ENCODE peak calls at places on chromosome 15, in six cellular contexts. T, V, D, Q, A and G are unnamed samples.

GRCh38 chr15:62647195-62647865 is 395.2 kb upstream of the TPM1 start:
- DNase-seq in A (no peak), D (no peak), T (peak; percentile 47), V (no peak), Q (peak; percentile 48), G (no peak)

GRCh38 chr15:95409924-95410323 is 920.6 kb upstream of the NR2F2 start:
- DNase-seq in V (peak; percentile 2), Q (no peak), D (no peak), A (no peak), T (no peak), G (no peak)

GRCh38 chr15:66870880-66871388 is 168.9 kb downstream of the SMAD6 start:
- DNase-seq in D (no peak), Q (no peak), A (no peak), T (no peak), V (no peak), G (no peak)

GRCh38 chr15:31434418-31435255 is 108.0 kb downstream of the KLF13 start:
- DNase-seq in D (no peak), A (no peak), Q (no peak), V (peak; percentile 78), T (peak; percentile 92), G (peak; percentile 80)

GRCh38 chr15:77944002-77944867 is 133.3 kb downstream of the TBC1D2B start:
- DNase-seq in V (peak; percentile 17), Q (peak; percentile 79), T (peak; percentile 77), D (peak; percentile 39), A (peak; percentile 51), G (peak; percentile 26)

GRCh38 chr15:83094592-83094991 is 12.9 kb upstream of the TM6SF1 start:
- DNase-seq in D (no peak), Q (no peak), V (no peak), A (no peak), T (no peak), G (no peak)

GRCh38 chr15:44735482-44736260 is 657 bp upstream of the TRIM69 start:
- DNase-seq in T (peak; percentile 48), D (no peak), Q (no peak), V (peak; percentile 24), A (no peak), G (no peak)

GRCh38 chr15:94314639-94315038 is 83.3 kb downstream of the MCTP2 start:
- DNase-seq in Q (no peak), T (no peak), D (no peak), V (no peak), A (no peak), G (no peak)

GRCh38 chr15:92803852-92804609 is 96.1 kb upstream of the CHD2 start:
- DNase-seq in T (peak; percentile 100), V (no peak), A (no peak), Q (peak; percentile 95), D (no peak), G (peak; percentile 45)

GRCh38 chr15:53789654-53790053 is 30.2 kb upstream of the WDR72 start:
- DNase-seq in T (no peak), V (no peak), Q (no peak), A (no peak), D (no peak), G (no peak)

GRCh38 chr15:31325976-31326728 is 483 bp upstream of the KLF13 start:
- DNase-seq in D (peak; percentile 87), A (peak; percentile 99), V (peak; percentile 100), T (peak; percentile 98), Q (peak; percentile 88), G (peak; percentile 100)